ENCODE peak calls at places on chromosomes 5 and 9, in four cellular contexts. F, M, I and E are unnamed samples. For H3K4me1, the result is how much of the 10 kb centered on the place peaks cover.

GRCh38 chr9:118446962-118447490 is 742.8 kb downstream of the TLR4 start:
- DNase-seq in F (no peak), M (no peak), I (no peak), E (no peak)

GRCh38 chr5:98334946-98335345 is 438.5 kb upstream of the RGMB start:
- DNase-seq in F (no peak), I (no peak), M (no peak), E (no peak)

GRCh38 chr9:89649045-89649691 is 44.4 kb downstream of the GADD45G start:
- DNase-seq in F (no peak), M (no peak), I (peak), E (no peak)

GRCh38 chr5:7392401-7393024 is 3.4 kb upstream of the ADCY2 start:
- DNase-seq in I (no peak), M (no peak), F (peak), E (no peak)

GRCh38 chr5:16932401-16932800 is 3.7 kb downstream of the MYO10 start:
- DNase-seq in M (peak), F (no peak), I (no peak), E (no peak)

GRCh38 chr5:54309237-54309636 is 1.1 kb downstream of the ARL15 start:
- DNase-seq in I (no peak), F (no peak), M (no peak), E (no peak)

GRCh38 chr5:151592855-151593408 is 1.8 kb upstream of the FAT2 start:
- DNase-seq in I (no peak), F (no peak), M (no peak), E (peak)

GRCh38 chr5:68287976-68288755 is 72.6 kb downstream of the PIK3R1 start:
- DNase-seq in I (peak), F (peak), M (peak), E (peak)

GRCh38 chr9:33263936-33264472 is 504 bp downstream of the BAG1 start:
- DNase-seq in M (peak), I (peak), F (no peak), E (peak)

GRCh38 chr9:33455952-33456351 is 8.6 kb upstream of the AQP3 start:
- DNase-seq in M (no peak), F (no peak), I (no peak), E (no peak)

GRCh38 chr5:1509346-1510085 is 14.2 kb downstream of the LPCAT1 start:
- DNase-seq in F (no peak), M (no peak), I (peak), E (peak)

GRCh38 chr5:92944903-92945629 is 636.0 kb downstream of the NR2F1-AS1 start:
- DNase-seq in I (no peak), M (no peak), F (peak), E (no peak)

GRCh38 chr5:83387041-83387440 is 84.5 kb upstream of the VCAN start:
- DNase-seq in M (no peak), I (no peak), F (no peak), E (no peak)

GRCh38 chr5:108822211-108822947 is 74.7 kb downstream of the FER start:
- DNase-seq in I (no peak), M (no peak), F (no peak), E (no peak)

GRCh38 chr5:132054697-132055440 is 5.6 kb upstream of the IL3 start:
- DNase-seq in F (no peak), M (no peak), I (peak), E (no peak)

GRCh38 chr9:19788614-19789271 is at the start of gene SLC24A2:
- DNase-seq in I (no peak), M (no peak), F (no peak), E (no peak)

GRCh38 chr5:26430323-26430722 is 608.1 kb downstream of the CDH9 start:
- DNase-seq in M (no peak), F (no peak), I (no peak), E (no peak)

GRCh38 chr5:6730407-6730806 is 17.2 kb downstream of the TENT4A start:
- DNase-seq in F (no peak), I (no peak), M (peak), E (no peak)

GRCh38 chr9:28464817-28465216 is 891.5 kb upstream of the C9orf72 start:
- DNase-seq in F (no peak), M (no peak), I (no peak), E (no peak)

GRCh38 chr5:79794347-79794746 is 104.7 kb downstream of the CMYA5 start:
- DNase-seq in I (no peak), F (no peak), M (no peak), E (no peak)

GRCh38 chr5:181259974-181260719 is 796 bp downstream of the TRIM52 start:
- DNase-seq in M (no peak), F (no peak), I (no peak), E (no peak)

GRCh38 chr5:3594514-3595101 is 1.0 kb upstream of the IRX1 start:
- DNase-seq in M (no peak), F (no peak), I (no peak), E (no peak)

GRCh38 chr5:6593148-6594016 is 39.5 kb downstream of the NSUN2 start:
- DNase-seq in I (no peak), M (no peak), F (no peak), E (no peak)

GRCh38 chr5:79831910-79832309 is 142.3 kb downstream of the CMYA5 start:
- DNase-seq in F (no peak), M (no peak), I (peak), E (no peak)

GRCh38 chr5:134174841-134175839 is 1.6 kb downstream of the SKP1 start:
- DNase-seq in M (no peak), F (peak), I (no peak), E (no peak)
- H3K4me1 ChIP-seq in M (half or more), F (under half), I (half or more), E (under half)

GRCh38 chr9:120733190-120733589 is 18.9 kb upstream of the MEGF9 start:
- DNase-seq in M (no peak), F (no peak), I (no peak), E (no peak)
- H3K4me1 ChIP-seq in M (under half), F (under half), I (under half), E (under half)

GRCh38 chr9:124219290-124219605 is 38.5 kb upstream of the NEK6 start:
- DNase-seq in I (no peak), M (no peak), F (no peak), E (no peak)

GRCh38 chr9:124220551-124221451 is 36.9 kb upstream of the NEK6 start:
- DNase-seq in I (peak), F (peak), M (peak), E (no peak)

GRCh38 chr9:124217839-124218437 is 39.8 kb upstream of the NEK6 start:
- DNase-seq in F (no peak), M (no peak), I (peak), E (no peak)

GRCh38 chr9:124216474-124217176 is 41.1 kb upstream of the NEK6 start:
- DNase-seq in M (peak), I (peak), F (no peak), E (no peak)

DNA sequence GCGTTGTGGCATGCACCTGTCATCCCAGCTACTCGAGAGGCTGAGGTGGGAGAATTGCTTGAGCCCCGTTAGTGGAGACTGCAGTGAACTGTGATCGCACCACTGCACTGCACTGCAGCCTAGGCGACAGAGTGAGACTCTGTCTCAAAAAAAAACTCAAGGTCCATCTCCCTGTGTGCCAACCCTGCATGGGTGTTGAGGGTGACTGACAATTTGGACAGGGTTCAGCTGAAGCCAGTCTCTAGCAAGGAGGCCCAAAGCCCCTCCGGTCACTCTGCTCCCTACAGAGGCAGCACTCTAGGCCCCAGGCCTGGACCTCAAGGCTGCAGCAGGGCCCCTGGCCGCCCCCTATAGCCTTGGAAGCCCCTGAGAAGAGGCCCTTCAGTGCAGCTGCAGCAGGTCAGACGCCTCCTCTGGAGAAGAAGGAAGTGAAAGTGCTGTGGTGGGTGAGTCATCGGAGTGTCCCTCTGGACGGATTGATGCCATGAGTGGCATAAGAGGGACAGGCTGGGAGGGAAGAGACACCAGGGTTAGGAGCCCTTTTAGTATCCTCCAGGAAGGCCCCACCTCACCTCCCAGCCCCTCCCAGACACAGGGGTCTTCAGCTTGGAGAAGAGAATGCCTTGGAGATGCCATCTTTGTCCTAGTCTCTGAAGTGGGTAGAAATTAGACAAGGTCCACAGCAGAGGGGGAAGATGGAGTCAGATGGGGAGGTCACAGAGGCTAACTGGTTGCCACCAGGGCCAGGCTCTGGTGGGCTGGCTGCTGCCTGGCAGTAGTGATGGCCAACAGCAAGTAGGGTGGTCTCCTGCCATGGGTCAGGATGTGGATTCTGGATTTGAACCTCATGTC is 39.1 kb upstream of the NEK6 start:
- DNase-seq in F (peak), I (peak), M (peak), E (no peak)
- H3K4me1 ChIP-seq in F (under half), I (under half), M (half or more), E (under half)

DNA sequence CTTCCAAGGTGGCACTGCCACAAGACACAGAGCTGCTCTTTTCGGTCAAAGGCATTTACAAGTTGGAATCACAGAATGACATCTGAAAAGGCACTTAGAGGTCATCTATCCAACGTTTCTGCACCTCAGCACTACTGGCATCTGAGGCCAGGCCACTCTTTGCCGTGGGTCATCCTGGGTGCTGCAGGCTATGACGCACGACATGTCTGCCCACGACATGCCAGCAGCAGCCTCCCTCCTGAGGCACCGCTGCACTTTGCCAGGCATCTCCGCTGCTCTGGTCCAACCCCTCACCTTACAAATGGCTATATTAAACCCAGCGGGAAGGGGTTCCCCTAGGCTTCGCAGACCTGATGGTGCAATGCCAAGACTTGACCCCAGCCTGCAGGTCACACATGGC is 8.1 kb downstream of the SURF4 start:
- DNase-seq in I (no peak), M (no peak), F (no peak), E (no peak)
- H3K4me1 ChIP-seq in I (half or more), M (half or more), F (under half), E (under half)

DNA sequence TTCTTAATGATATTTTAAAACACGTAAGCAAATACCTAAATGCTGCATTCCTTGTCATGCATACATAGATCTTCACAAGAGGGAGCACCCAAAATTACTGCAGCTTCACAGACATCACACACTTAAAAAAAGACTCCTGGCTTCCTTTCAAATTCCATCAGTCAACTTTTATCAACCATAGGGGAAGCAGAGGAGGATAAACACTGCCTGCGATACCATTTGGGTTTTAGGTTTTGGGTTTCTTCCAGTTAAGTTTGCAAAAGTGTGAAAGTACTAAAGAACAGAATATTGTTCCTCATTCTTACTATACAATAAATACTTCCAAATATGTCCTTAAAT is 104.2 kb downstream of the EFNA5 start:
- DNase-seq in I (no peak), M (no peak), F (no peak), E (no peak)
- H3K4me1 ChIP-seq in I (under half), M (under half), F (under half), E (under half)

GRCh38 chr5:78447775-78448424 is 87.5 kb downstream of the SCAMP1 start:
- DNase-seq in M (no peak), F (no peak), I (no peak), E (no peak)
- H3K4me1 ChIP-seq in M (under half), F (under half), I (under half), E (under half)

GRCh38 chr9:137174722-137175293 is 3.0 kb upstream of the TMEM210 start:
- DNase-seq in M (no peak), F (no peak), I (no peak), E (no peak)
- H3K4me1 ChIP-seq in M (under half), F (under half), I (under half), E (under half)

GRCh38 chr5:171330011-171330410 is 21.0 kb downstream of the TLX3 start:
- DNase-seq in F (no peak), M (no peak), I (no peak), E (no peak)

GRCh38 chr5:171323007-171323406 is 14.0 kb downstream of the TLX3 start:
- DNase-seq in M (no peak), I (no peak), F (no peak), E (no peak)

GRCh38 chr5:171322527-171322926 is 13.5 kb downstream of the TLX3 start:
- DNase-seq in F (no peak), I (no peak), M (no peak), E (no peak)

GRCh38 chr5:171321447-171321846 is 12.4 kb downstream of the TLX3 start:
- DNase-seq in F (no peak), M (no peak), I (no peak), E (no peak)

GRCh38 chr5:171323806-171324632 is 15.0 kb downstream of the TLX3 start:
- DNase-seq in F (no peak), I (no peak), M (no peak), E (no peak)
- H3K4me1 ChIP-seq in F (under half), I (under half), M (under half), E (under half)